ENCODE peak calls at places on chromosomes 3 and 15, in four cellular contexts. One of them, this sample, is unnamed.

GRCh38 chr15:51600114-51600513 is 22.5 kb downstream of the DMXL2 start:
- DNase-seq in H9: no peak
- DNase-seq in IMR-90: peak
- DNase-seq in mesendoderm: no peak
- DNase-seq in this sample: no peak

GRCh38 chr3:58628823-58629562 is 37.6 kb downstream of the FAM3D start:
- DNase-seq in H9: no peak
- DNase-seq in IMR-90: peak
- DNase-seq in mesendoderm: no peak
- DNase-seq in this sample: no peak

GRCh38 chr15:71096676-71097075 is 18.6 kb upstream of the THSD4 start:
- DNase-seq in H9: peak
- DNase-seq in IMR-90: peak
- DNase-seq in mesendoderm: peak
- DNase-seq in this sample: peak

GRCh38 chr3:87791248-87792027 is 267.4 kb downstream of the CGGBP1 start:
- DNase-seq in H9: no peak
- DNase-seq in IMR-90: no peak
- DNase-seq in mesendoderm: no peak
- DNase-seq in this sample: no peak

GRCh38 chr3:9779721-9780450 is 10.1 kb upstream of the CAMK1 start:
- DNase-seq in H9: no peak
- DNase-seq in IMR-90: no peak
- DNase-seq in mesendoderm: no peak
- DNase-seq in this sample: no peak

GRCh38 chr15:45306105-45306504 is 54.1 kb downstream of the SLC28A2 start:
- DNase-seq in H9: no peak
- DNase-seq in IMR-90: no peak
- DNase-seq in mesendoderm: no peak
- DNase-seq in this sample: no peak

GRCh38 chr3:191628561-191628960 is 167.6 kb downstream of the PYDC2 start:
- DNase-seq in H9: no peak
- DNase-seq in IMR-90: no peak
- DNase-seq in mesendoderm: no peak
- DNase-seq in this sample: no peak

GRCh38 chr15:98824595-98824994 is 176.3 kb downstream of the IGF1R start:
- DNase-seq in H9: no peak
- DNase-seq in IMR-90: no peak
- DNase-seq in mesendoderm: no peak
- DNase-seq in this sample: no peak

GRCh38 chr3:180253283-180253682 is 216.5 kb upstream of the PEX5L start:
- DNase-seq in H9: no peak
- DNase-seq in IMR-90: peak
- DNase-seq in mesendoderm: no peak
- DNase-seq in this sample: no peak

GRCh38 chr3:27356976-27357375 is 12.2 kb downstream of the NEK10 start:
- DNase-seq in H9: no peak
- DNase-seq in IMR-90: no peak
- DNase-seq in mesendoderm: no peak
- DNase-seq in this sample: no peak

GRCh38 chr3:1971780-1972179 is 126.9 kb upstream of the CNTN4 start:
- DNase-seq in H9: no peak
- DNase-seq in IMR-90: no peak
- DNase-seq in mesendoderm: no peak
- DNase-seq in this sample: no peak

GRCh38 chr15:45117327-45118130 is 3.4 kb downstream of the DUOXA2 start:
- DNase-seq in H9: no peak
- DNase-seq in IMR-90: no peak
- DNase-seq in mesendoderm: no peak
- DNase-seq in this sample: no peak

GRCh38 chr3:74139648-74140047 is 474.8 kb downstream of the CNTN3 start:
- DNase-seq in H9: no peak
- DNase-seq in IMR-90: no peak
- DNase-seq in mesendoderm: peak
- DNase-seq in this sample: no peak

GRCh38 chr3:195286115-195286872 is 15.3 kb upstream of the XXYLT1 start:
- DNase-seq in H9: no peak
- DNase-seq in IMR-90: peak
- DNase-seq in mesendoderm: no peak
- DNase-seq in this sample: no peak

GRCh38 chr3:147117631-147118030 is 288.7 kb downstream of the ZIC4 start:
- DNase-seq in H9: no peak
- DNase-seq in IMR-90: no peak
- DNase-seq in mesendoderm: no peak
- DNase-seq in this sample: no peak

GRCh38 chr3:105938101-105938500 is 69.3 kb upstream of the CBLB start:
- DNase-seq in H9: no peak
- DNase-seq in IMR-90: peak
- DNase-seq in mesendoderm: peak
- DNase-seq in this sample: no peak

GRCh38 chr3:37183375-37183831 is 9.0 kb upstream of the LRRFIP2 start:
- DNase-seq in H9: no peak
- DNase-seq in IMR-90: peak
- DNase-seq in mesendoderm: peak
- DNase-seq in this sample: peak

GRCh38 chr3:46628980-46629379 is 16.7 kb downstream of the FAM240A start:
- DNase-seq in H9: no peak
- DNase-seq in IMR-90: no peak
- DNase-seq in mesendoderm: peak
- DNase-seq in this sample: no peak

GRCh38 chr15:90270502-90271150 is 5.2 kb downstream of the NGRN start:
- DNase-seq in H9: no peak
- DNase-seq in IMR-90: no peak
- DNase-seq in mesendoderm: no peak
- DNase-seq in this sample: no peak

GRCh38 chr3:119659584-119660291 is 651 bp downstream of the POPDC2 start:
- DNase-seq in H9: no peak
- DNase-seq in IMR-90: no peak
- DNase-seq in mesendoderm: no peak
- DNase-seq in this sample: no peak

GRCh38 chr15:90883971-90884718 is at the start of gene FES:
- DNase-seq in H9: peak
- DNase-seq in IMR-90: peak
- DNase-seq in mesendoderm: peak
- DNase-seq in this sample: peak

GRCh38 chr15:25058080-25058785 is 103.4 kb downstream of the SNRPN start:
- DNase-seq in H9: peak
- DNase-seq in IMR-90: no peak
- DNase-seq in mesendoderm: no peak
- DNase-seq in this sample: no peak

GRCh38 chr3:10495003-10495402 is 10.4 kb downstream of the ATP2B2 start:
- DNase-seq in H9: no peak
- DNase-seq in IMR-90: peak
- DNase-seq in mesendoderm: no peak
- DNase-seq in this sample: no peak

GRCh38 chr3:67045711-67046465 is 47.8 kb downstream of the KBTBD8 start:
- DNase-seq in H9: no peak
- DNase-seq in IMR-90: no peak
- DNase-seq in mesendoderm: no peak
- DNase-seq in this sample: no peak

GRCh38 chr3:96007650-96008195 is 806.7 kb upstream of the EPHA6 start:
- DNase-seq in H9: no peak
- DNase-seq in IMR-90: no peak
- DNase-seq in mesendoderm: no peak
- DNase-seq in this sample: no peak

GRCh38 chr3:25035511-25035910 is 392.6 kb upstream of the RARB start:
- DNase-seq in H9: no peak
- DNase-seq in IMR-90: no peak
- DNase-seq in mesendoderm: no peak
- DNase-seq in this sample: no peak

GRCh38 chr15:79090487-79091203 is at the start of gene RASGRF1:
- DNase-seq in H9: peak
- DNase-seq in IMR-90: no peak
- DNase-seq in mesendoderm: peak
- DNase-seq in this sample: no peak

GRCh38 chr3:189349772-189350171 is 178.0 kb downstream of the TPRG1 start:
- DNase-seq in H9: no peak
- DNase-seq in IMR-90: no peak
- DNase-seq in mesendoderm: no peak
- DNase-seq in this sample: no peak

GRCh38 chr3:176579741-176580185 is 617.5 kb downstream of the TBL1XR1 start:
- DNase-seq in H9: no peak
- DNase-seq in IMR-90: peak
- DNase-seq in mesendoderm: no peak
- DNase-seq in this sample: no peak

GRCh38 chr3:180590396-180590795 is 11.6 kb upstream of the TTC14 start:
- DNase-seq in H9: no peak
- DNase-seq in IMR-90: no peak
- DNase-seq in mesendoderm: no peak
- DNase-seq in this sample: no peak

GRCh38 chr3:196120291-196120951 is 38.5 kb upstream of the TFRC start:
- DNase-seq in H9: no peak
- DNase-seq in IMR-90: no peak
- DNase-seq in mesendoderm: no peak
- DNase-seq in this sample: no peak

GRCh38 chr3:68817243-68817642 is 115.1 kb downstream of the TAFA4 start:
- DNase-seq in H9: no peak
- DNase-seq in IMR-90: no peak
- DNase-seq in mesendoderm: no peak
- DNase-seq in this sample: no peak

GRCh38 chr3:34012102-34012461 is 213.7 kb downstream of the PDCD6IP start:
- DNase-seq in H9: no peak
- DNase-seq in IMR-90: peak
- DNase-seq in mesendoderm: peak
- DNase-seq in this sample: no peak

GRCh38 chr15:80052597-80053304 is 6.7 kb upstream of the ZFAND6 start:
- DNase-seq in H9: no peak
- DNase-seq in IMR-90: no peak
- DNase-seq in mesendoderm: no peak
- DNase-seq in this sample: no peak

GRCh38 chr3:116037954-116038911 is 407.1 kb downstream of the LSAMP start:
- DNase-seq in H9: no peak
- DNase-seq in IMR-90: no peak
- DNase-seq in mesendoderm: no peak
- DNase-seq in this sample: no peak

GRCh38 chr15:24696855-24697254 is 21.3 kb downstream of the NPAP1 start:
- DNase-seq in H9: no peak
- DNase-seq in IMR-90: no peak
- DNase-seq in mesendoderm: no peak
- DNase-seq in this sample: no peak

GRCh38 chr3:177835008-177835407 is 637.7 kb upstream of the TBL1XR1 start:
- DNase-seq in H9: no peak
- DNase-seq in IMR-90: peak
- DNase-seq in mesendoderm: no peak
- DNase-seq in this sample: no peak

GRCh38 chr3:150252462-150252861 is 155.6 kb upstream of the TSC22D2 start:
- DNase-seq in H9: no peak
- DNase-seq in IMR-90: peak
- DNase-seq in mesendoderm: no peak
- DNase-seq in this sample: no peak

GRCh38 chr15:38541046-38541445 is 23.6 kb downstream of the RASGRP1 start:
- DNase-seq in H9: no peak
- DNase-seq in IMR-90: no peak
- DNase-seq in mesendoderm: no peak
- DNase-seq in this sample: no peak

GRCh38 chr3:195133462-195133861 is 137.5 kb downstream of the XXYLT1 start:
- DNase-seq in H9: no peak
- DNase-seq in IMR-90: peak
- DNase-seq in mesendoderm: no peak
- DNase-seq in this sample: no peak

GRCh38 chr15:29612701-29613100 is 209.6 kb downstream of the TJP1 start:
- DNase-seq in H9: no peak
- DNase-seq in IMR-90: peak
- DNase-seq in mesendoderm: peak
- DNase-seq in this sample: no peak
- H4K5ac ChIP-seq in H9: no peak
- H4K5ac ChIP-seq in IMR-90: peak
- H4K5ac ChIP-seq in mesendoderm: no peak
- H4K5ac ChIP-seq in this sample: peak

GRCh38 chr15:58510715-58511465 is 79.1 kb downstream of the LIPC start:
- DNase-seq in H9: no peak
- DNase-seq in IMR-90: peak
- DNase-seq in mesendoderm: no peak
- DNase-seq in this sample: no peak

GRCh38 chr15:58511588-58511987 is 79.8 kb downstream of the LIPC start:
- DNase-seq in H9: no peak
- DNase-seq in IMR-90: no peak
- DNase-seq in mesendoderm: no peak
- DNase-seq in this sample: no peak

GRCh38 chr15:58512522-58512921 is 80.7 kb downstream of the LIPC start:
- DNase-seq in H9: no peak
- DNase-seq in IMR-90: no peak
- DNase-seq in mesendoderm: no peak
- DNase-seq in this sample: no peak

GRCh38 chr15:58506787-58507671 is 75.2 kb downstream of the LIPC start:
- DNase-seq in H9: no peak
- DNase-seq in IMR-90: no peak
- DNase-seq in mesendoderm: no peak
- DNase-seq in this sample: no peak

DNA sequence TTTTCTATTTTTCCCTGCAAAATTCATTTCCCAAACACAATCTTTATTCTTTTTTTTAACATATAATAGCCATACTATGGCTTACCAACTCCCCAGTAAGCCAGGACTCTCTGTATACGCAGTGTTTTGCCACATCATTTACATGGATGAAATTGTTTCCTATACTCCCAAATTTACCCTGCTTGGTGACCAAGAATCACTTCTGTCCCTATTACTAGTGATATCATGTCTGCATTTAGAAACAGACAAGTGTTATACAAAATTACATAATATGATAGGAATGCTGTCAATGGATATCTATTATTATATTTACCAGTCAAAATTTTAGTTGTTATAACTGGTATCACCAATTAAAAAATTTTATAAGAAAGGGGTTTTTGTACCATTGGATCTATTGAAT is 77.8 kb downstream of the LIPC start:
- DNase-seq in H9: no peak
- DNase-seq in IMR-90: no peak
- DNase-seq in mesendoderm: no peak
- DNase-seq in this sample: no peak
- H4K5ac ChIP-seq in H9: no peak
- H4K5ac ChIP-seq in IMR-90: no peak
- H4K5ac ChIP-seq in mesendoderm: no peak
- H4K5ac ChIP-seq in this sample: no peak

GRCh38 chr15:62709261-62709660 is 333.3 kb upstream of the TPM1 start:
- DNase-seq in H9: no peak
- DNase-seq in IMR-90: no peak
- DNase-seq in mesendoderm: peak
- DNase-seq in this sample: no peak
- H4K5ac ChIP-seq in H9: no peak
- H4K5ac ChIP-seq in IMR-90: no peak
- H4K5ac ChIP-seq in mesendoderm: no peak
- H4K5ac ChIP-seq in this sample: no peak

DNA sequence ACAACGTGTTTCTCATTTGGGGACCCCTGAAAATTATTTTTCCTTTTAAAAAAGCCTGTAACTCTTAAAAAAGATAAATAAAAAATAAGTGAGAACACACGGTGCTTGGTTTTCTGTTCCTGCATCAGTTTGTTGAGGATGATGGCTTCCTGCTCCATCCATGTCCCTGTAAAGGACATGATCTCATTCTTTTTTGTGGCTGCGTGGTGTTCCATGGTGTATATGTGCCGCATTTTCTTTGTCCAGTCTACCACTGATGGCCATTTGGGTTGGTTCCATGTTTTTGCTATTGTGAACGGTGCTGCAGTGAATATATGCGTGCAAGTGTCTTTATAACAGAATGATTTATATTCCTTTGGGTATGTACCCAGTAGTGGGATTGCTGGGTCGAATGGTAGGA is 2.3 kb downstream of the TSPAN3 start:
- DNase-seq in H9: no peak
- DNase-seq in IMR-90: no peak
- DNase-seq in mesendoderm: no peak
- DNase-seq in this sample: no peak
- H4K5ac ChIP-seq in H9: no peak
- H4K5ac ChIP-seq in IMR-90: no peak
- H4K5ac ChIP-seq in mesendoderm: no peak
- H4K5ac ChIP-seq in this sample: no peak